ENCODE peak calls at places on chromosomes 5 and 9, in four cellular contexts. Y is HFF-Myc, Q is foreskin fibroblast, J is gastrocnemius medialis. P is an unnamed sample.

GRCh38 chr9:99055384-99055783 is 49.5 kb upstream of the TGFBR1 start:
- DNase-seq in Y (no peak), Q (no peak), J (no peak), P (no peak)

GRCh38 chr5:160957312-160957711 is 105.3 kb upstream of the ATP10B start:
- DNase-seq in Y (no peak), Q (no peak), J (no peak), P (no peak)

GRCh38 chr9:77830618-77831285 is 182.6 kb upstream of the GNA14 start:
- DNase-seq in Y (no peak), Q (no peak), J (no peak), P (no peak)

GRCh38 chr9:121568541-121569265 is 69.1 kb upstream of the GGTA1 start:
- DNase-seq in Y (no peak), Q (no peak), J (peak; percentile 50), P (peak; percentile 16)

GRCh38 chr5:137199966-137200365 is 299.2 kb downstream of the SPOCK1 start:
- DNase-seq in Y (no peak), Q (peak; percentile 77), J (no peak), P (no peak)

GRCh38 chr9:127985011-127985410 is 4.2 kb upstream of the EEIG1 start:
- DNase-seq in Y (no peak), Q (no peak), J (no peak), P (no peak)

GRCh38 chr5:153147891-153148623 is 342.4 kb upstream of the GRIA1 start:
- DNase-seq in Y (peak; percentile 41), Q (peak; percentile 79), J (no peak), P (peak; percentile 43)

GRCh38 chr5:60883229-60883628 is 39.2 kb upstream of the ELOVL7 start:
- DNase-seq in Y (no peak), Q (peak; percentile 20), J (no peak), P (no peak)

GRCh38 chr5:117188207-117188606 is 613.6 kb upstream of the SEMA6A start:
- DNase-seq in Y (no peak), Q (no peak), J (no peak), P (peak; percentile 7)

GRCh38 chr9:114214181-114214580 is 58.8 kb downstream of the COL27A1 start:
- DNase-seq in Y (no peak), Q (peak; percentile 79), J (no peak), P (no peak)

GRCh38 chr5:123265551-123265950 is 157.7 kb downstream of the CEP120 start:
- DNase-seq in Y (no peak), Q (no peak), J (no peak), P (no peak)

GRCh38 chr5:143261748-143262392 is 141.6 kb downstream of the NR3C1 start:
- DNase-seq in Y (no peak), Q (peak; percentile 77), J (no peak), P (no peak)

GRCh38 chr5:84825616-84826015 is 440.9 kb upstream of the EDIL3 start:
- DNase-seq in Y (no peak), Q (no peak), J (no peak), P (no peak)

GRCh38 chr5:96776606-96777005 is 31.1 kb downstream of the ERAP1 start:
- DNase-seq in Y (no peak), Q (no peak), J (no peak), P (no peak)

GRCh38 chr5:125033602-125034001 is 287.2 kb upstream of the ZNF608 start:
- DNase-seq in Y (no peak), Q (no peak), J (no peak), P (no peak)

GRCh38 chr5:126972062-126972895 is 58.1 kb downstream of the MARCHF3 start:
- DNase-seq in Y (no peak), Q (no peak), J (no peak), P (no peak)

GRCh38 chr9:108622467-108622866 is 233.3 kb downstream of the ACTL7B start:
- DNase-seq in Y (no peak), Q (peak; percentile 70), J (no peak), P (no peak)

GRCh38 chr9:78985084-78985738 is 586.6 kb upstream of the TLE4 start:
- DNase-seq in Y (no peak), Q (peak; percentile 52), J (no peak), P (no peak)

GRCh38 chr9:21967169-21967568 is 27.0 kb downstream of the CDKN2A start:
- DNase-seq in Y (no peak), Q (no peak), J (no peak), P (no peak)

GRCh38 chr9:95508968-95509850 is 7.6 kb downstream of the PTCH1 start:
- DNase-seq in Y (peak; percentile 84), Q (peak; percentile 93), J (peak; percentile 76), P (peak; percentile 67)

GRCh38 chr9:96667363-96667728 is 12.2 kb upstream of the PRXL2C start:
- DNase-seq in Y (no peak), Q (no peak), J (no peak), P (no peak)
- TF ChIP-seq CTCF in Y (no peak), Q (no peak), J (no peak), P (no peak)

GRCh38 chr9:125141751-125142150 is 1.6 kb downstream of the SCAI start:
- DNase-seq in Y (no peak), Q (no peak), J (no peak), P (no peak)
- H3K4me3 ChIP-seq in Y (no peak overlapping the region), Q (peak overlapping the region; percentile 7), J (no peak overlapping the region), P (no peak overlapping the region)

DNA sequence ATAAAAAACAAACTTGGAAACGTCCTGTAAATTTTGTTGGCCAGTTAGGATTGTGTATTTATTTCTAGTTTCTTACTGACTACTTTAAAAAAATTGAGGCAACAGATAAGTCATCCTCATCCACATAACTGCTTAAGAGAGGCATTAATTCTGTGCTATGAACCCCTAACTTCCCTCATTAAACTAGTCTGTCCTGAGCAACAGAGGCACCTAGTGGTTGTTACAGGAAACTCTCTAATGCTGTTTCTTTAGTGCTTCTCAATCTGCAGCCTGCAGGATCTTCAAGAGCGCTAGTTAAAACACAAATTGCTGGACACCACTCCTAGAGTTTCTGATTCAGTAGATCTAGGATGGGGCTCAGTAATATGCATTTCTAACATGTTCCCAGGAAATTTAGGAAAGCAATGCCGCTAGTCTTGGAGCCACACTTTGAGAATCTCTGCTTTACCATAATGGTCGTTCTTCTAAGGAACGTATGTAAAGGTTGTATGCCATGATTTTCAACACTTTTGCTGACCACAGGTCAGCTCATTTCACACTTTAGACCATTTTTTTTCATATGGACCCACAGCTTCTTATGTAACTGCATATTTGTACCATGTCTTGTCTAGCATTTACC is 410.1 kb upstream of the SMARCA2 start:
- DNase-seq in Y (peak; percentile 6), Q (peak; percentile 21), J (no peak), P (no peak)
- TF ChIP-seq CTCF in Y (peak; percentile 36), Q (peak; percentile 48), J (no peak), P (peak; percentile 47)

GRCh38 chr9:18438951-18439350 is 35.0 kb upstream of the ADAMTSL1 start:
- DNase-seq in Y (no peak), Q (peak; percentile 25), J (no peak), P (no peak)
- H3K4me3 ChIP-seq in Y (peak overlapping the region; percentile 8), Q (peak overlapping the region; percentile 37), J (peak overlapping the region; percentile 46), P (peak overlapping the region; percentile 40)

DNA sequence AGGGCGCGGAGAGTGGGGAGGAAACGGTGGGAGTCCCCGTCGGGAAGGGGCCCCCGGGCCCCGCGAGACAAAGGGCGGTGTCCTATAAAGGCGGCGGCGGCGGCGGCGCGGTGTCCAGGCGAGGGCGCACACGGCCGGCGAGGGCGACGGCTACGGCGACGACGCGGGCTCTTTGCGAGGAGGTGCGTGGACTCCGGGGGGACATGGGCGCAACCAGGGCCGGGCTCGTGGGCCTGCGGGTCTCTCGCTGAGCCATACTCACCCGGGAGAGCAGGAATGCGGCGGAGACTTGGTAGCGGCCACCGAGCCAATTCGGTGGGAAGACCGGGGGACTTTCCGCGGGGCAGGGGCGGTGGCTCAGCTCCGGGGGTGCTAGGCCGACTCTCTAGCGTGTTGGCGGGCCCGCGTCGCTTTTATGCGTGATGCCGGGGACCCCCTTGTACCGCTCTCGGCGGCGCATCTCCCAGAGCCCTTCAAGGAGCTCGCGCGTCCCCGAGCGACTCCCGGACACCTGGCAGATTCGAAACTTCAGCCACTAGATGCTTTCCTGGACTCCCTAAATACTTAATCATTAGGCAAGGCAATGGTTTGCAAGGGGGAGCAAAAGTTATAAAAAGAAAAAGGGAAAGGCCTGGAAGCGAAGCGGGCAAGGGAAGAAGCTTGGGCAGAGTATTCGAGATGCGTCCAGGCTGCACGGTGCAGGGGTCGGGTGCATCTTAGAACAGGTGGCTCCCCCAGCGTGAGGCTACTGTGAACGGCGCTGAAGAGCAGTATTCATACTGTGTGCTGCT is 5.9 kb upstream of the TAL2 start:
- DNase-seq in Y (no peak), Q (peak; percentile 43), J (peak; percentile 19), P (no peak)
- TF ChIP-seq CTCF in Y (no peak), Q (no peak), J (peak; percentile 69), P (no peak)

GRCh38 chr5:63960646-63961045 is 1.6 kb downstream of the HTR1A start:
- DNase-seq in Y (no peak), Q (no peak), J (no peak), P (no peak)

GRCh38 chr5:63963080-63963735 is 963 bp upstream of the HTR1A start:
- DNase-seq in Y (peak; percentile 41), Q (peak; percentile 60), J (no peak), P (peak; percentile 21)

GRCh38 chr5:63962345-63962744 is at the start of gene HTR1A:
- DNase-seq in Y (no peak), Q (no peak), J (no peak), P (no peak)

GRCh38 chr5:63961125-63961597 is 1.1 kb downstream of the HTR1A start:
- DNase-seq in Y (no peak), Q (no peak), J (no peak), P (no peak)

GRCh38 chr5:63961598-63962161 is 565 bp downstream of the HTR1A start:
- DNase-seq in Y (no peak), Q (no peak), J (no peak), P (no peak)
- H3K4me3 ChIP-seq in Y (no peak overlapping the region), Q (no peak overlapping the region), J (no peak overlapping the region), P (no peak overlapping the region)

DNA sequence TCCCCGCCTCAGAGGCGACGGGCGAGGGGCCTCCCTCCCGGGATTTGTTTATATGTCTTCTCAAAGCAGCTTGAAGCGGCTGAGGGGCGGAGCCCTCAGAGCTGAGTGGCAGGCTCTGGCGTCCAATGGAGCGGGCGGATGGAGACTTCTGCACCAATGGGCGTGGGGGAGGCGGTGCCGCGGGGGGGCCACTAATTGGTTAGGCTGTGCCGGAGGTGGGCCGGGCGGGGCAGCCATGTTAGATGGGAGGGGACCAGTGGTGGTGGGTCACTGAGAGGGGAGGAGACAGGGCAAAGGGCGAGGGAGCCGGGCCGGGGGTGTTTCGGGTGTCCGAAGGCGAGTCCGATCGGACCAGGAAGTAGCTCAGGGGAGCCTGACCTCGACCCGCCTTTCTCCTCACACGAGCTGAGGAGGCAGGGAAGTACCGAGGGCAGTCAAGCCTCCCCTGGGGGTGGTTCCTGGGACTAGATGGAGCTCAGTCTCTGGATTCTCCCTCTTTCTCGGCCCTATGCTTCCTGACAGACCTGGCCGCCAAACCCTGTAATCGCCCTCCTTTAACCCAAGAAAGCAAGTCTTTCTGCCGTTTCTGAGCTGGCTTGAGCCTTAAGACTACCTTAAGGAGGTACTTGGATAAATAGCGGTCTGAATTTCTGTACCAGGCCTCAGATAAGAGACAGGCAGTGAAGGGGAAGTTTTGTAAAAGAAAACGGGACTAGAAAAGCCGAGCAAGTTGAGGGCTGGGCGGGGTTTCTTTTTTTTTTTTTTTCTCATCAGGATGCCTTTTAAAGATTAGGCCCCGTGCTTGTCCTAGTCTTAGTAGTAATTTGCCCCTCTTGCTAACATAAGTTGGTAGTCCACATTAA is 1.1 kb downstream of the CREBRF start:
- DNase-seq in Y (peak; percentile 83), Q (peak; percentile 99), J (peak; percentile 99), P (peak; percentile 94)
- TF ChIP-seq CTCF in Y (peak; percentile 12), Q (no peak), J (no peak), P (peak; percentile 19)

GRCh38 chr9:132582276-132582785 is at the start of gene BARHL1:
- DNase-seq in Y (no peak), Q (no peak), J (no peak), P (no peak)
- H3K4me3 ChIP-seq in Y (peak within 1 kb of the TSS; percentile 20), Q (peak within 1 kb of the TSS; percentile 49), J (no peak within 1 kb of the TSS), P (no peak within 1 kb of the TSS)